ENCODE peak calls at places on chromosomes 12 and 14, in five cellular contexts. I is heart right ventricle, H is endothelial cell of umbilical vein, S is neural progenitor cell, B is body of pancreas. F is an unnamed sample. For H3K27me3, the result is how much of the 10 kb centered on the place peaks cover.

GRCh38 chr14:70170976-70171375 is 17.8 kb downstream of the SLC8A3 start:
- DNase-seq in I (no peak), H (no peak), S (no peak), B (no peak), F (no peak)

GRCh38 chr14:31842905-31843304 is 234.2 kb upstream of the ARHGAP5 start:
- DNase-seq in I (no peak), H (no peak), S (no peak), B (no peak), F (no peak)

GRCh38 chr12:109579639-109580038 is 6.0 kb downstream of the MVK start:
- DNase-seq in I (no peak), H (no peak), S (no peak), B (no peak), F (no peak)

GRCh38 chr12:108306014-108306501 is 33.1 kb downstream of the CMKLR1 start:
- DNase-seq in I (no peak), H (peak), S (peak), B (peak), F (no peak)

GRCh38 chr12:9646794-9647622 is 22.5 kb upstream of the CLEC2D start:
- DNase-seq in I (no peak), H (peak), S (peak), B (no peak), F (no peak)

GRCh38 chr12:57127101-57127709 is 1.1 kb upstream of the LRP1 start:
- DNase-seq in I (peak), H (no peak), S (peak), B (peak), F (peak)

GRCh38 chr12:9364224-9365176 is 156.3 kb upstream of the PZP start:
- DNase-seq in I (no peak), H (no peak), S (peak), B (no peak), F (no peak)

GRCh38 chr12:122517877-122518276 is 8.9 kb downstream of the RSRC2 start:
- DNase-seq in I (no peak), H (no peak), S (no peak), B (no peak), F (no peak)

GRCh38 chr12:107461222-107461980 is 224.2 kb upstream of the PWP1 start:
- DNase-seq in I (no peak), H (no peak), S (no peak), B (peak), F (no peak)

GRCh38 chr14:76208340-76208739 is 56.6 kb downstream of the GPATCH2L start:
- DNase-seq in I (no peak), H (no peak), S (no peak), B (no peak), F (no peak)

GRCh38 chr12:57276935-57277563 is 26.1 kb upstream of the STAC3 start:
- DNase-seq in I (no peak), H (peak), S (peak), B (peak), F (no peak)

GRCh38 chr12:93587601-93588000 is 15.1 kb downstream of the SOCS2 start:
- DNase-seq in I (no peak), H (no peak), S (no peak), B (no peak), F (no peak)

GRCh38 chr12:16189849-16190248 is 87.6 kb downstream of the SLC15A5 start:
- DNase-seq in I (no peak), H (peak), S (peak), B (peak), F (no peak)

GRCh38 chr12:86283607-86284006 is 27.4 kb upstream of the MGAT4C start:
- DNase-seq in I (no peak), H (no peak), S (no peak), B (no peak), F (no peak)

GRCh38 chr12:75951399-75952228 is 80.0 kb downstream of the PHLDA1 start:
- DNase-seq in I (no peak), H (peak), S (no peak), B (no peak), F (no peak)

GRCh38 chr12:6463211-6463610 is 7.3 kb downstream of the VAMP1 start:
- DNase-seq in I (no peak), H (peak), S (no peak), B (no peak), F (no peak)

GRCh38 chr12:116693259-116694227 is 44.3 kb downstream of the SPRING1 start:
- DNase-seq in I (no peak), H (no peak), S (peak), B (peak), F (no peak)
- H3K27me3 ChIP-seq in I (under half), H (under half), S (under half), B (under half), F (under half)

DNA sequence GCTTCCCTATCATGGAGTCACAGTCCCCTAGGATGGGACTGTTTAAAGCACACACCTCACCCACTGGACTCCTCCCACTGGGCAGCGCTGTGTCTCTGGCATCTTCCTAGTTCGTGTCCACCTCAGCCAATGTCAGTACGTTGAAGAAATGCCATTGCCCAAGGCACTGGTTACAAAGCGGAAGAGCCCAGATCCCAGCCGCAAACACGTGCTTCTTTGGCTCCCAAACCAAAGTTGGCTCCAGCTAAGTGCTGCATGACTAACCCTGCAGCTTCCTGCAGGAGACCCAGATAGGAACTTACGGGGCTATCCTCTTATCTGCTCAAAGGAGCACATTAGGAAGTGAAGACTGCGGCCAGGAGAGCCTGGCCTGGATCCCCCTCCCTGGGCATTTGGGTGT is 9.3 kb downstream of the SYNE3 start:
- DNase-seq in I (peak), H (peak), S (no peak), B (peak), F (peak)
- H3K27ac ChIP-seq in I (peak), H (peak), S (no peak), B (no peak), F (peak)

DNA sequence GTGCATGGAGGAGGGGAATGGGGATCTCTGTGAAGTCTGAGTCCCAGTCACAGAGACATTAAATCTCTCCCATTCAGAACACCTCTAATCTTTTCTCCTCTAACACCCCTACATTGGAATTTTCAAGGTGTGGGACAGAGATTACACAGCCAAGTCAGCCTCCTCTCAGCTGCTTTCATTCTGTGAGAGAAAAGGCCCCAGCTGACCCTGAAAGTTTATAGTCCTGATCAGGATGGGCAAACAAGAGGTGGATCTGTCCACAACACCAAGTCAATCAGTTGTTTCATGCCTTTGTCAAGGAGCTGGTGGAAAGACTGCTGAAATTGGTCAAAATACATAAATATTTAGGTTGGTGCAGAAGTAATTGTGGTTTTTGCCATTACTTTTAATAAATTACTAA is 218.9 kb downstream of the SEC23A start:
- DNase-seq in I (no peak), H (no peak), S (no peak), B (no peak), F (no peak)
- H3K27me3 ChIP-seq in I (under half), H (under half), S (under half), B (under half), F (under half)

GRCh38 chr12:2323538-2324261 is 270.9 kb downstream of the CACNA1C start:
- DNase-seq in I (no peak), H (no peak), S (no peak), B (no peak), F (no peak)
- H3K27ac ChIP-seq in I (peak), H (no peak), S (no peak), B (no peak), F (peak)

DNA sequence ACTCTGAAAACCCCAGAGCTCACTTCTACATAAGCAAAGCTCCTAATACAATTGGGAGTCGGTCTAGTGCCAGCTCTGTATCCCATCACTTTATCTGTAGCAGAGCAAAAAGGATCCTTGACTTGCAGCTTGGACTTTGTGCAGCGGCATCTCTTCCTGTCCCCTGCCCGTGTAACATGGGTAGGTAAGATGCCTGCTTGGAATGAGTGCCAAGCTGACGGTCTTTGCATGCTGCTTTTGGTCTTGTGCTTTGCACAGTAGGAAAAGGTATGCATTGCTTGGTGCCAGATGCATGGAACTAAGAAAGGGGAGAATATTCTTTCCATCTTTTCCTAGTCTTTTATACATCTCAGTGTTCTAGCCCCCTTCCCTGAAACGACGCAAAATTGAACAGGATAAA is 6.9 kb upstream of the PLEKHH1 start:
- DNase-seq in I (no peak), H (no peak), S (no peak), B (no peak), F (no peak)
- H3K27me3 ChIP-seq in I (under half), H (under half), S (under half), B (under half), F (under half)

DNA sequence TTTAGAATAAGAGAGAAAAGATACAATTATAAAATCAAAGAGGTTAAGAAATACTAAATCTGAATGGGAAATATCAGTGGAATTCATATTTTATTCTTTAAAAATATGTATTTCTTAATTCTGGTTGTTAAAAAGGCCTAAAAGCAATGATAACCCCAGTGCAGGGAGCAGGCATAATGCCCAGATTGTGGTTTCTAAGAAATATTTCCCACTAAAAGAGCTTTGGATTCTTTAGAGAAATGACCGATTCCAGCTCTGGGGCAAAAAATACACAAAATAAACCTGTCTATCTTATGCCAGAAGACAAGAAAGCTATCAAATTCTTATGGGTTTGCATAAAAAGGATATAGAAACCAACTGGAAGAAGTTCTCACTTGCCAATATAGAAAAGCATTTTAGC is 71.6 kb downstream of the PDE6H start:
- DNase-seq in I (no peak), H (no peak), S (no peak), B (no peak), F (no peak)
- H3K27ac ChIP-seq in I (no peak), H (no peak), S (no peak), B (no peak), F (no peak)

GRCh38 chr12:54048694-54049093 is 4.9 kb upstream of the HOXC4 start:
- DNase-seq in I (no peak), H (no peak), S (no peak), B (no peak), F (no peak)
- H3K27me3 ChIP-seq in I (half or more), H (half or more), S (half or more), B (under half), F (under half)

GRCh38 chr12:130127527-130127908 is 34.7 kb upstream of the FZD10 start:
- DNase-seq in I (no peak), H (no peak), S (no peak), B (peak), F (peak)

GRCh38 chr12:130124106-130124505 is 38.2 kb upstream of the FZD10 start:
- DNase-seq in I (no peak), H (no peak), S (no peak), B (no peak), F (no peak)

GRCh38 chr12:130127909-130128763 is 34.1 kb upstream of the FZD10 start:
- DNase-seq in I (peak), H (no peak), S (no peak), B (peak), F (peak)

GRCh38 chr12:130124605-130125244 is 37.5 kb upstream of the FZD10 start:
- DNase-seq in I (no peak), H (no peak), S (no peak), B (no peak), F (no peak)

GRCh38 chr12:130126023-130126432 is 36.2 kb upstream of the FZD10 start:
- DNase-seq in I (peak), H (no peak), S (no peak), B (peak), F (no peak)
- H3K27ac ChIP-seq in I (no peak), H (no peak), S (no peak), B (no peak), F (no peak)